ENCODE peak calls at places on chromosome 4, in seven cellular contexts. P, Q, Y, I, L, H and S are unnamed samples.

GRCh38 chr4:45648846-45649245 is 475.0 kb downstream of the GABRG1 start:
- DNase-seq in Q (no peak), Y (no peak), L (no peak), H (no peak), P (no peak), I (no peak), S (no peak)

GRCh38 chr4:37584530-37585060 is 101.6 kb downstream of the RELL1 start:
- DNase-seq in L (no peak), I (no peak), P (no peak), H (no peak), Q (no peak), Y (no peak), S (no peak)

GRCh38 chr4:14726441-14727405 is 275.6 kb upstream of the CPEB2 start:
- DNase-seq in L (no peak), I (no peak), H (no peak), Y (no peak), P (peak), Q (no peak), S (no peak)

GRCh38 chr4:85803846-85804245 is 328.9 kb downstream of the ARHGAP24 start:
- DNase-seq in I (no peak), L (no peak), P (no peak), H (no peak), Q (no peak), Y (no peak), S (no peak)

GRCh38 chr4:13545394-13545808 is 1.1 kb upstream of the NKX3-2 start:
- DNase-seq in Y (no peak), L (no peak), H (no peak), Q (no peak), P (no peak), I (no peak), S (no peak)

GRCh38 chr4:168524006-168524405 is 27.2 kb downstream of the PALLD start:
- DNase-seq in P (no peak), L (no peak), H (no peak), Y (no peak), Q (peak), I (peak), S (no peak)

GRCh38 chr4:17324431-17324830 is 187.5 kb downstream of the QDPR start:
- DNase-seq in H (no peak), P (no peak), Q (no peak), I (peak), L (peak), Y (peak), S (no peak)

GRCh38 chr4:156169861-156170260 is 216.2 kb upstream of the CTSO start:
- DNase-seq in H (no peak), I (no peak), Q (no peak), P (no peak), L (no peak), Y (no peak), S (no peak)

GRCh38 chr4:182862921-182863320 is 54.3 kb downstream of the DCTD start:
- DNase-seq in Q (no peak), H (peak), P (peak), I (no peak), L (no peak), Y (no peak), S (no peak)

GRCh38 chr4:127782025-127782274 is 172 bp upstream of the HSPA4L start:
- DNase-seq in I (no peak), L (no peak), P (peak), H (peak), Y (peak), Q (no peak), S (peak)

GRCh38 chr4:6574747-6575502 is at the start of gene MAN2B2:
- DNase-seq in I (peak), H (peak), P (peak), Q (no peak), L (peak), Y (peak), S (peak)

GRCh38 chr4:184097240-184097619 is 120.4 kb downstream of the ENPP6 start:
- DNase-seq in L (no peak), P (no peak), Y (peak), H (peak), Q (no peak), I (no peak), S (no peak)
- H3K4me3 ChIP-seq in L (no peak), P (no peak), Y (peak), H (peak), Q (no peak), I (no peak), S (peak)

GRCh38 chr4:181711387-181711786 is 531.8 kb upstream of the TENM3 start:
- DNase-seq in Q (no peak), I (no peak), H (no peak), L (no peak), Y (no peak), P (no peak), S (no peak)
- H3K4me3 ChIP-seq in Q (no peak), I (no peak), H (no peak), L (no peak), Y (no peak), P (no peak), S (no peak)

GRCh38 chr4:151322565-151322964 is 2.8 kb downstream of the SH3D19 start:
- DNase-seq in P (no peak), I (no peak), H (no peak), Q (no peak), L (no peak), Y (no peak), S (no peak)
- H3K4me3 ChIP-seq in P (no peak), I (no peak), H (peak), Q (no peak), L (no peak), Y (no peak), S (peak)

GRCh38 chr4:8229341-8229975 is 30.4 kb downstream of the SH3TC1 start:
- DNase-seq in P (no peak), Y (no peak), L (no peak), I (no peak), H (no peak), Q (no peak), S (no peak)
- H3K4me3 ChIP-seq in P (no peak), Y (no peak), L (peak), I (no peak), H (no peak), Q (no peak), S (no peak)